ENCODE peak calls at places on chromosomes 2 and 18, in seven cellular contexts. Q is posterior cingulate gyrus; W is T1000; I is activated CD4-positive, alpha-beta T cell treated with anti-CD3 and anti-CD28 coated beads for 4 hours; O is activated T-cell treated with anti-CD3 and anti-CD28 coated beads, Interleukin-2, amount 50 U/mL, for 4 hours; B is amygdala; S is NCI-H1417. L is an unnamed sample.

GRCh38 chr2:128384446-128384845 is 65.8 kb upstream of the HS6ST1 start:
- DNase-seq in I (no peak), B (no peak), O (no peak), W (no peak), Q (no peak), S (no peak), L (no peak)

GRCh38 chr18:63238711-63239110 is 80.9 kb downstream of the BCL2 start:
- DNase-seq in I (no peak), S (no peak), B (no peak), O (no peak), Q (no peak), W (no peak), L (no peak)

GRCh38 chr2:134027980-134028379 is 225.9 kb upstream of the MGAT5 start:
- DNase-seq in O (no peak), I (no peak), S (no peak), Q (no peak), W (no peak), B (no peak), L (no peak)

GRCh38 chr2:14872779-14873325 is 240.3 kb downstream of the LRATD1 start:
- DNase-seq in S (no peak), B (no peak), W (no peak), Q (no peak), I (no peak), O (no peak), L (no peak)

GRCh38 chr2:232219496-232219870 is 159.1 kb upstream of the ALPP start:
- DNase-seq in W (no peak), B (no peak), I (no peak), O (no peak), Q (no peak), S (no peak), L (no peak)

GRCh38 chr18:58315739-58316215 is 271.8 kb downstream of the NEDD4L start:
- DNase-seq in I (no peak), Q (no peak), W (no peak), S (no peak), O (no peak), B (no peak), L (no peak)

GRCh38 chr2:46954951-46955571 is 39.5 kb upstream of the MCFD2 start:
- DNase-seq in Q (no peak), W (peak), B (no peak), I (no peak), O (no peak), S (no peak), L (no peak)

GRCh38 chr2:238518127-238518827 is 91.5 kb downstream of the ASB1 start:
- DNase-seq in Q (no peak), I (no peak), S (no peak), W (no peak), O (no peak), B (no peak), L (no peak)

GRCh38 chr2:28768952-28769351 is 17.3 kb downstream of the PPP1CB start:
- DNase-seq in B (no peak), O (no peak), W (no peak), Q (no peak), S (no peak), I (no peak), L (no peak)

GRCh38 chr2:190835303-190835930 is 45.2 kb upstream of the GLS start:
- DNase-seq in S (no peak), Q (no peak), O (no peak), W (peak), I (no peak), B (no peak), L (no peak)

GRCh38 chr18:22169011-22169888 is at the start of gene GATA6:
- DNase-seq in I (no peak), W (peak), O (no peak), S (peak), Q (no peak), B (no peak), L (no peak)

GRCh38 chr2:457792-458430 is 170.0 kb upstream of the ALKAL2 start:
- DNase-seq in O (no peak), S (no peak), I (no peak), B (no peak), Q (no peak), W (no peak), L (no peak)

GRCh38 chr2:207693641-207694249 is 17.7 kb upstream of the CCNYL1 start:
- DNase-seq in S (no peak), O (no peak), Q (no peak), B (no peak), W (no peak), I (no peak), L (no peak)

GRCh38 chr2:128541448-128541847 is 222.8 kb upstream of the HS6ST1 start:
- DNase-seq in O (no peak), S (no peak), Q (no peak), B (no peak), I (no peak), W (no peak), L (no peak)

GRCh38 chr2:31729065-31729439 is 148.3 kb upstream of the SRD5A2 start:
- DNase-seq in O (no peak), I (no peak), B (no peak), Q (no peak), S (no peak), W (no peak), L (no peak)

GRCh38 chr2:19746611-19747309 is 155.0 kb downstream of the TTC32 start:
- DNase-seq in O (no peak), I (no peak), S (no peak), B (no peak), W (no peak), Q (no peak), L (no peak)

GRCh38 chr2:102932521-102932920 is 170.7 kb downstream of the TMEM182 start:
- DNase-seq in O (no peak), Q (no peak), I (no peak), S (no peak), B (no peak), W (no peak), L (no peak)

GRCh38 chr2:227188292-227188691 is 23.9 kb downstream of the COL4A3 start:
- DNase-seq in W (no peak), O (no peak), I (no peak), Q (no peak), B (no peak), S (no peak), L (no peak)

GRCh38 chr2:26772064-26773001 is 8.2 kb downstream of the SLC35F6 start:
- DNase-seq in S (no peak), O (no peak), B (peak), W (no peak), Q (peak), I (no peak), L (no peak)

GRCh38 chr2:209872675-209873074 is 101.0 kb downstream of the UNC80 start:
- DNase-seq in S (no peak), I (no peak), W (no peak), Q (peak), O (no peak), B (peak), L (no peak)

GRCh38 chr2:150610670-150611279 is 123.3 kb upstream of the RND3 start:
- DNase-seq in I (no peak), O (no peak), Q (no peak), S (peak), B (no peak), W (no peak), L (no peak)

GRCh38 chr2:169050476-169051240 is 18.7 kb upstream of the DHRS9 start:
- DNase-seq in I (no peak), O (no peak), B (no peak), S (no peak), W (no peak), Q (no peak), L (no peak)

GRCh38 chr2:48312126-48312525 is 217.8 kb upstream of the STON1 start:
- DNase-seq in I (no peak), O (no peak), W (no peak), Q (no peak), S (no peak), B (no peak), L (no peak)

GRCh38 chr18:11176416-11176815 is 27.0 kb upstream of the PIEZO2 start:
- DNase-seq in Q (no peak), W (no peak), I (no peak), S (no peak), O (no peak), B (no peak), L (no peak)

GRCh38 chr2:239263937-239264837 is 136.6 kb downstream of the HDAC4 start:
- DNase-seq in Q (peak), S (no peak), W (no peak), I (no peak), O (no peak), B (no peak), L (no peak)

GRCh38 chr2:240622631-240623235 is 2.5 kb upstream of the GPR35 start:
- DNase-seq in S (no peak), Q (peak), I (peak), B (no peak), W (no peak), O (peak), L (no peak)

GRCh38 chr18:3441290-3441689 is 8.7 kb upstream of the TGIF1 start:
- DNase-seq in O (no peak), W (no peak), Q (peak), B (no peak), I (no peak), S (peak), L (no peak)

GRCh38 chr2:217283505-217283904 is 423.6 kb upstream of the TNP1 start:
- DNase-seq in Q (no peak), I (no peak), S (no peak), B (no peak), W (no peak), O (no peak), L (no peak)

GRCh38 chr2:142880275-142880674 is 2.8 kb downstream of the KYNU start:
- DNase-seq in O (no peak), Q (no peak), S (no peak), W (no peak), B (no peak), I (no peak), L (no peak)

GRCh38 chr2:38835015-38835601 is 40.6 kb downstream of the DHX57 start:
- DNase-seq in W (no peak), Q (no peak), O (no peak), I (peak), B (no peak), S (peak), L (no peak)

GRCh38 chr2:36361396-36361795 is 5.8 kb downstream of the CRIM1 start:
- DNase-seq in S (no peak), I (no peak), Q (no peak), O (no peak), W (no peak), B (no peak), L (no peak)

GRCh38 chr18:46702399-46702798 is 45.4 kb upstream of the LOXHD1 start:
- DNase-seq in W (no peak), Q (no peak), B (no peak), S (no peak), I (no peak), O (no peak), L (no peak)

GRCh38 chr2:26846334-26846863 is 1.5 kb upstream of the DPYSL5 start:
- DNase-seq in S (peak), I (peak), W (peak), Q (peak), O (peak), B (peak), L (peak)

GRCh38 chr18:69127844-69128486 is 272.7 kb upstream of the DOK6 start:
- DNase-seq in B (no peak), W (no peak), I (no peak), O (no peak), S (no peak), Q (no peak), L (no peak)

GRCh38 chr18:52427521-52428175 is 87.7 kb downstream of the DCC start:
- DNase-seq in O (no peak), W (no peak), Q (no peak), S (no peak), I (no peak), B (no peak), L (no peak)

GRCh38 chr18:80147037-80147417 is 38.0 kb downstream of the ADNP2 start:
- DNase-seq in I (no peak), Q (no peak), B (no peak), O (no peak), W (no peak), S (peak), L (no peak)

GRCh38 chr2:44362207-44363015 is 664 bp downstream of the CAMKMT start:
- DNase-seq in W (peak), O (peak), S (peak), Q (peak), I (peak), B (peak), L (peak)

GRCh38 chr2:32264422-32265149 is at the start of gene NLRC4:
- DNase-seq in O (no peak), I (no peak), Q (no peak), W (no peak), S (no peak), B (no peak), L (no peak)

L was measured in stimulated activated naive CD4-positive, alpha-beta T cell treated with Interleukin-2 at 50 U/mL for 16 hours.